ENCODE peak calls at places on chromosomes 12 and 14, in seven cellular contexts. K is epithelial cell of esophagus, I is upper lobe of right lung, D is BJ, V is fibroblast of lung, B is lower leg skin, J is astrocyte of the spinal cord. W is an unnamed sample.

GRCh38 chr12:104649217-104649834 is 192.6 kb downstream of the CHST11 start:
- DNase-seq in V (no peak), J (no peak), D (no peak), I (no peak), K (no peak), B (no peak), W (no peak)

GRCh38 chr12:68784015-68784414 is 24.0 kb upstream of the MDM2 start:
- DNase-seq in I (no peak), V (peak; percentile 27), D (no peak), K (no peak), J (no peak), B (no peak), W (no peak)

GRCh38 chr12:41466300-41466699 is 278.2 kb downstream of the PDZRN4 start:
- DNase-seq in K (no peak), I (no peak), J (no peak), V (no peak), B (no peak), D (no peak), W (no peak)

GRCh38 chr14:56490379-56490778 is 89.2 kb upstream of the TMEM260 start:
- DNase-seq in I (no peak), D (no peak), V (peak; percentile 24), K (peak; percentile 57), B (no peak), J (peak; percentile 51), W (peak; percentile 47)

GRCh38 chr14:21940887-21941855 is 267.6 kb upstream of the OR4E1 start:
- DNase-seq in B (no peak), V (no peak), D (no peak), J (peak; percentile 2), K (peak; percentile 52), I (no peak), W (peak; percentile 52)

GRCh38 chr12:81811066-81811777 is 52.1 kb upstream of the PPFIA2 start:
- DNase-seq in I (no peak), D (no peak), V (peak; percentile 87), J (peak; percentile 78), K (no peak), B (no peak), W (peak; percentile 49)

GRCh38 chr12:49644620-49644994 is 21.2 kb downstream of the PRPF40B start:
- DNase-seq in J (peak; percentile 66), B (peak; percentile 95), V (peak; percentile 45), I (peak; percentile 81), K (peak; percentile 77), D (no peak), W (peak; percentile 71)

GRCh38 chr14:89660183-89660582 is 243.2 kb upstream of the FOXN3 start:
- DNase-seq in I (no peak), B (no peak), V (peak; percentile 29), J (peak; percentile 20), K (peak; percentile 6), D (no peak), W (no peak)

GRCh38 chr14:97065305-97066067 is 268.3 kb downstream of the VRK1 start:
- DNase-seq in V (no peak), D (no peak), J (no peak), K (peak; percentile 54), I (no peak), B (no peak), W (peak; percentile 27)

GRCh38 chr12:81077329-81077685 is 572 bp upstream of the ACSS3 start:
- DNase-seq in J (peak; percentile 43), I (no peak), K (no peak), D (no peak), V (peak; percentile 61), B (no peak), W (no peak)

GRCh38 chr12:121005346-121005815 is 10.9 kb downstream of the C12orf43 start:
- DNase-seq in J (peak; percentile 38), I (no peak), B (no peak), D (no peak), K (peak; percentile 59), V (peak; percentile 21), W (peak; percentile 53)

GRCh38 chr12:23834076-23834475 is 115.4 kb downstream of the SOX5 start:
- DNase-seq in B (no peak), D (no peak), J (peak; percentile 1), V (peak; percentile 18), K (peak; percentile 20), I (no peak), W (no peak)

GRCh38 chr14:54173782-54174181 is 217.2 kb upstream of the BMP4 start:
- DNase-seq in D (peak; percentile 27), I (no peak), J (no peak), V (peak; percentile 54), B (no peak), K (no peak), W (no peak)

GRCh38 chr12:54207539-54208267 is 18.9 kb upstream of the SMUG1 start:
- DNase-seq in I (peak; percentile 84), V (no peak), K (peak; percentile 82), D (no peak), B (peak; percentile 96), J (peak; percentile 56), W (peak; percentile 80)

GRCh38 chr14:99516156-99517045 is 35.2 kb downstream of the CCNK start:
- DNase-seq in K (no peak), J (no peak), I (no peak), V (no peak), D (no peak), B (peak; percentile 83), W (no peak)
- TF ChIP-seq CTCF in K (no peak), J (no peak), I (no peak), V (no peak), D (no peak), B (no peak), W (no peak)

DNA sequence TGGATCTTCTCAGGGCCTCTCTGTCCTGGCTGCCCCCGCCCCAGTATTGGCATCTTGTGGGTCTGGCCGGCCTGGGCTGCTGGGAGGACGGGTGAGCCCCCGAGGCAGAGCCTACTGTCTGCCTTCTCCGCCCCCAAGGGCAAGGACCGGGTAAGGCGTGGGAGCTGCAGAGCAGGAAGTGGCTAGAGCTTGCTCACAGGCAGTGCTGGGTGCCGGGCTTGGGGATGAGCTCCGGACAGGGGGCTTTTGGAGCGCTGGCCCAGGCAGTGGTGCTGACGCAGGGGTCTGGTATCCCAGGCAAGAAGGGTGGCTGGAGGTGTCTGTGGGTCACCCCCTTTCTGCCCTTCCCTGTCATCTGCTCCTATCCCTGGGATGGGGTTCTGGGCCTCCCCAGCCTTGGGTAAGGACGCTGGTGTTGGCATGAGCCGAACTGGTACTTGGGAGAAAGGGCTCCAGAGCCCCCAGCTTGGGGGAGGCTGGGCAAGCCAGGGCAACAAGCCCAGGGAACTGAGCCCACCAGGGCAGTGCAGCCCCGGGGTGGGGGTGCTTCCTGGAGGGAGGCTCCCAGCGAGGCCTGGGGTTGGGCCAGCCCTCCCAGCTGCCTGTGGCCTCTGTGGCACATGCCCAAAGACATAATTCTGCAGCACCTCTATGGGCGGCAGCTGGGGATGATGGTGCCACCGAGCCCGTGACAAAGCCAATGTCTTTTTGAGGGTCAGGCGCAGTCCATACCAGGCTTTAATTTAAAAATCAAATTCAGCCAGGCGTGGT is 126.3 kb downstream of the KIF26A start:
- DNase-seq in V (no peak), D (no peak), J (no peak), I (peak; percentile 43), K (no peak), B (peak; percentile 81), W (no peak)
- TF ChIP-seq CTCF in V (no peak), D (no peak), J (no peak), I (no peak), K (no peak), B (no peak), W (no peak)

GRCh38 chr14:52551696-52552062 is 626 bp downstream of the TXNDC16 start:
- DNase-seq in D (no peak), I (no peak), J (peak; percentile 52), K (peak; percentile 24), V (peak; percentile 30), B (no peak), W (peak; percentile 45)
- TF ChIP-seq CTCF in D (peak; percentile 38), I (no peak), J (peak; percentile 50), K (peak; percentile 30), V (peak; percentile 44), B (no peak), W (peak; percentile 10)

GRCh38 chr14:88562532-88562830 is 356 bp upstream of the ZC3H14 start:
- DNase-seq in I (no peak), J (no peak), B (no peak), D (no peak), K (no peak), V (no peak), W (no peak)

GRCh38 chr14:88562831-88563686 is at the start of gene ZC3H14:
- DNase-seq in V (peak; percentile 80), I (peak; percentile 93), D (no peak), J (peak; percentile 88), K (peak; percentile 88), B (peak; percentile 95), W (peak; percentile 85)

GRCh38 chr14:88556581-88556980 is 1.8 kb upstream of the PTPN21 start:
- DNase-seq in B (no peak), J (no peak), V (peak; percentile 63), I (no peak), K (no peak), D (no peak), W (no peak)

GRCh38 chr14:88563845-88564244 is 1.0 kb downstream of the ZC3H14 start:
- DNase-seq in B (no peak), K (no peak), J (no peak), I (no peak), V (no peak), D (no peak), W (no peak)

GRCh38 chr14:88559852-88560251 is 3.0 kb upstream of the ZC3H14 start:
- DNase-seq in I (no peak), K (peak; percentile 36), B (no peak), D (no peak), V (peak; percentile 57), J (peak; percentile 64), W (peak; percentile 29)
- TF ChIP-seq CTCF in I (peak; percentile 36), K (peak; percentile 51), B (no peak), D (peak; percentile 71), V (peak; percentile 59), J (peak; percentile 59), W (no peak)

W was measured in MCF 10A.